ENCODE peak calls at places on chromosomes 2 and 18, in four cellular contexts. Q is HEK293T, W is K562, U is GM12878. L is an unnamed sample.

GRCh38 chr2:153287109-153287801 is 191.3 kb downstream of the RPRM start:
- DNase-seq in W (peak; percentile 7), Q (no peak), U (no peak), L (peak; percentile 48)

GRCh38 chr2:209380278-209380677 is 43.6 kb upstream of the MAP2 start:
- DNase-seq in W (no peak), U (peak; percentile 56), Q (no peak), L (no peak)

GRCh38 chr18:21398121-21398520 is 156.1 kb downstream of the GREB1L start:
- DNase-seq in Q (no peak), W (no peak), U (no peak), L (no peak)

GRCh38 chr2:134189009-134189717 is 64.7 kb upstream of the MGAT5 start:
- DNase-seq in Q (no peak), U (no peak), W (no peak), L (no peak)

GRCh38 chr2:240435457-240435954 is at the start of gene GPC1:
- DNase-seq in U (no peak), Q (peak; percentile 75), W (peak; percentile 93), L (peak; percentile 40)

GRCh38 chr2:32697156-32697555 is 69.3 kb downstream of the TTC27 start:
- DNase-seq in Q (no peak), U (no peak), W (no peak), L (no peak)

GRCh38 chr2:180705122-180705521 is 275.3 kb upstream of the UBE2E3 start:
- DNase-seq in W (no peak), U (no peak), Q (no peak), L (no peak)

GRCh38 chr2:202023904-202024266 is 9.8 kb upstream of the FZD7 start:
- DNase-seq in W (no peak), Q (no peak), U (no peak), L (no peak)

GRCh38 chr2:146893500-146894041 is 951.3 kb upstream of the ACVR2A start:
- DNase-seq in Q (no peak), U (no peak), W (no peak), L (no peak)

GRCh38 chr2:29940706-29941105 is 19.3 kb upstream of the ALK start:
- DNase-seq in Q (no peak), W (no peak), U (no peak), L (no peak)

GRCh38 chr2:24247592-24247991 is 72.7 kb downstream of the FAM228A start:
- DNase-seq in Q (no peak), W (no peak), U (no peak), L (peak; percentile 43)

GRCh38 chr2:108315408-108316193 is 26.9 kb downstream of the SULT1C2 start:
- DNase-seq in W (no peak), Q (no peak), U (no peak), L (peak; percentile 52)

GRCh38 chr2:3535794-3536681 is 16.7 kb upstream of the ADI1 start:
- DNase-seq in U (no peak), W (peak; percentile 66), Q (no peak), L (peak; percentile 88)

GRCh38 chr2:236575501-236575900 is 5.9 kb downstream of the ACKR3 start:
- DNase-seq in W (no peak), Q (no peak), U (no peak), L (no peak)

GRCh38 chr2:66853585-66853984 is 418.7 kb downstream of the MEIS1 start:
- DNase-seq in U (no peak), Q (no peak), W (no peak), L (no peak)

GRCh38 chr2:100588071-100588786 is 25.4 kb downstream of the PDCL3 start:
- DNase-seq in U (peak; percentile 38), W (peak; percentile 38), Q (no peak), L (no peak)

GRCh38 chr2:157498501-157498900 is 54.6 kb upstream of the CYTIP start:
- DNase-seq in W (no peak), Q (no peak), U (no peak), L (no peak)
- TF ChIP-seq FOXK2 in W (no peak), Q (no peak), U (no peak), L (no peak)

GRCh38 chr2:176090870-176091269 is 1.7 kb upstream of the HOXD13 start:
- DNase-seq in Q (no peak), U (no peak), W (no peak), L (no peak)

GRCh38 chr2:176093145-176093888 is 796 bp downstream of the HOXD13 start:
- DNase-seq in U (no peak), Q (no peak), W (no peak), L (no peak)

GRCh38 chr2:176091329-176092258 is 927 bp upstream of the HOXD13 start:
- DNase-seq in Q (no peak), U (no peak), W (no peak), L (no peak)

GRCh38 chr2:176093889-176094232 is 1.3 kb downstream of the HOXD13 start:
- DNase-seq in U (no peak), Q (no peak), W (no peak), L (no peak)

GRCh38 chr2:176092270-176093144 is at the start of gene HOXD13:
- DNase-seq in U (no peak), Q (peak; percentile 87), W (no peak), L (no peak)
- TF ChIP-seq TARDBP in U (no peak), Q (no peak), W (no peak), L (no peak)

GRCh38 chr2:142881619-142882018 is 4.2 kb downstream of the KYNU start:
- DNase-seq in Q (no peak), W (no peak), U (no peak), L (no peak)
- TF ChIP-seq FOXK2 in Q (no peak), W (no peak), U (no peak), L (no peak)

DNA sequence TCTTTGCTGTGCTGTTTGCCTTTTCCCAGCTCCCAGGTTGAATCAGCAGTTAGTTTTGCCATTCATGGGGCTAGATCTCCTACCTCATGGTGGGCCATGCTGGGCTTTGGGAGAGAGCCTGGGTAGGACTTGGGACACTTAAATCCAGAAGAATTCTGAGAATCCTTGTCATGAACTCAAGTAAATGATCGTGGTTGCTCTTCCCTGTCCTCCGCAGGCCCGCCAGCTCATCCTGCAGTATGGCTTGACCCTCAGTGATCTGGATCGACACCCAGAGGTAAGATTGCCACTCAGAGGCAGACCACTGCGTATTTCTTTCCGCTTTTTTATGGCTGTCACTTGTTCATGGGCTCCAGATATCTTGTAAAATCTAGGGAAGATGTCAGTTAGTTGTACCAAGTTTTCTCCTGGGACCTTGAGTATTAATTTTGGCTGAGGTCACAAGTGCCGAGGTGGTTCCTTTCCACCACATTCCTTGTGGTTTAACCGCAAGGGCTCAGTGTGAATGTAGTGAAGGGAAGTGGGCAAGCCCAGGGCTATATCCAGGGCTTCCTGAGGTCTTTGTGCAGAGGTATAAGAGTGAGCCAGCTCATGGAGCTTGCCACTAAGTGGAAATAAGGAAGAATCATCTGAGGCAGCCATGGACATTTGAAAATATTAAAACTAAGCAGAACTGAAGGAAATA is 37.7 kb downstream of the RPIA start:
- DNase-seq in W (no peak), Q (no peak), U (no peak), L (no peak)
- TF ChIP-seq TARDBP in W (no peak), Q (no peak), U (no peak), L (no peak)

DNA sequence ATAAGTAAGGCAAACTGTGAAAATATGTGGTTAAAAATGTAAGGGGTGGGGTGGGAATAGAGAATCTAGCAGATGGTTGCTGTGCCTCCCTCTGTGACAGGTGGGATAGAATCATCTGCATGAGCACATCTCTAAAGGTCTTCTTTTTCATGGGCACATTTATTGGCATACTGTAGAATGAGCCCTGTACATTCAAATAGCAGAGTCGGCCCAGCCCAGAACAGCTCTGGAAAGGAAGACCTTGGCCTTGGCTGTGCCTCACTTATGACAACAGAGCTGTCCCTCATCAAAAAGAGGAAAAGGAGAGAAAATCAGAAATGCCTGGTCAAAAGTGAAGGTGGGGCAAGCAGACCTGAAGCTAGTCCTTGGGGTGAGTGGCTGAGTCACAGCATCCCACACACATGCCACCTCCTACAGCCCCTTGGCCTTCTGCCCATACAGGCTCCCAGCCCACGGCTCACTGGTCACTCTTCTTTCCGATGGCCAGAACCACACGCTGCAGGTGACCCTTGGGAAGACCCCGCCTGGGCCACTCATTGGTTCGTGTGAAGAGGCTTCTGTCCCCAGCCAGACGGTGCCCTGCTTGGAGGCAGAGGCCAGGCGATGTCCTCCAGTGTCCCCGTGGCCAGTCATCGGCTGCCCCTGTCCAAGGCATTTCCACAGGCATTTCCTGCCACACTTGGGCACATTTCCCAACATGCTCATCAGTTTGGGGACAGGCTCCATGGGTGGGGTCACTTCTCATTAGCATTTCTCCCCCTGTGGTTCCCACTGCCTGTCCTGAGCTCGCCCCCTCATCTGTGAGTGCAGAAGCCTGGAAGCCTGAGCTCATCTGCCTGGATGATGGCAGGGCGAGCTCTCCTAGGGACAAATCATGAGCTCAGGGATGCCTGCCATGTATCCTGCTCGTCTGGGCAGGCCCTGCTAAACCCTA is 113.6 kb downstream of the MCFD2 start:
- DNase-seq in Q (no peak), W (peak; percentile 7), U (no peak), L (no peak)
- TF ChIP-seq FOXK2 in Q (no peak), W (no peak), U (no peak), L (no peak)

GRCh38 chr2:15636972-15637785 is 45.5 kb downstream of the DDX1 start:
- DNase-seq in U (no peak), Q (peak; percentile 57), W (peak; percentile 77), L (peak; percentile 71)

GRCh38 chr2:15633043-15633970 is 41.6 kb downstream of the DDX1 start:
- DNase-seq in Q (no peak), U (no peak), W (no peak), L (no peak)

GRCh38 chr2:15633971-15634346 is 42.3 kb downstream of the DDX1 start:
- DNase-seq in U (no peak), Q (no peak), W (no peak), L (no peak)

GRCh38 chr2:15631883-15632282 is 40.2 kb downstream of the DDX1 start:
- DNase-seq in W (no peak), Q (no peak), U (no peak), L (no peak)

DNA sequence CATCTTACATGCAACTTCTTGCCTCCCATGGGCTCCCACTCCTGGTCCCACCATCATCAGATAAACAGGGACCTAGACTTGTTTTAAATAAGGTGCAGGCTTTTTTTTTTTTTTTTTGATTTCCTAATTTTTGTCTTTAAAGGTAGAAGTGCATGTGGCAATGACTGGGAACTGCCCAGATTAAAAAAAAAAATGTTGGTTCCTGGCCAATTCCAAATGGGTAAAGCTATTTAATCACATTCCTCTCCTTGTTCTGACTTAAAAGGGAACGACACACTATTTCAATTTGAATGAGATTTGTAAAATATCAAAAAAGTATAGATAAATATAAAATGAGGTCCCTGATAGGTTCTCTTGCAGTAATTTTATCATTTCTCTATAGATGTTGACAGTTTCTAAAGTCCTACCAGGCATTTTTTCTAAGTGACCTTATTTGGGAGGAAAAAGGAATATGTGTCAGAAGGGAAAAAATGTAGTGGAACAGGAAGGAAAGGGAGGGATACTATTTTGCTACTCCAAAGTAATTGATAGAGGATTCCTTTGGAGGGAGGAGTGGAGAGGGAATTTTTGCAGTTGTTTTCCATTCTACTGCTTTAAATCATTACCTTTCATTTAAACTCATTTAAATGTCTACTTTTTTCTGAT is 43.3 kb downstream of the DDX1 start:
- DNase-seq in W (no peak), U (no peak), Q (no peak), L (no peak)
- TF ChIP-seq TARDBP in W (no peak), U (no peak), Q (no peak), L (no peak)

GRCh38 chr18:31512203-31512764 is 14.3 kb downstream of the DSG2 start:
- DNase-seq in Q (no peak), W (no peak), U (no peak), L (peak; percentile 97)
- TF ChIP-seq FOXK2 in Q (no peak), W (no peak), U (no peak), L (peak; percentile 76)

L was measured in HepG2.